ENCODE peak calls at places on chromosomes 5 and 9, in four cellular contexts. Q, S, U and W are unnamed samples.

GRCh38 chr5:154761062-154761740 is 6.0 kb downstream of the LARP1 start:
- ATAC-seq in Q (no peak), S (peak), U (peak), W (no peak)

GRCh38 chr9:129458155-129458661 is 162.7 kb downstream of the C9orf50 start:
- ATAC-seq in Q (peak), S (peak), U (peak), W (no peak)

GRCh38 chr5:68739752-68740151 is 354.1 kb upstream of the SLC30A5 start:
- ATAC-seq in Q (no peak), S (peak), U (no peak), W (no peak)

GRCh38 chr9:79632060-79632459 is 60.3 kb downstream of the TLE4 start:
- ATAC-seq in Q (no peak), S (no peak), U (no peak), W (no peak)

GRCh38 chr5:65066385-65066784 is 297.7 kb downstream of the CWC27 start:
- ATAC-seq in Q (no peak), S (peak), U (no peak), W (peak)

GRCh38 chr5:68652507-68652906 is 437.0 kb downstream of the PIK3R1 start:
- ATAC-seq in Q (no peak), S (no peak), U (no peak), W (no peak)

GRCh38 chr5:8829322-8830029 is 716.4 kb downstream of the SEMA5A start:
- ATAC-seq in Q (no peak), S (no peak), U (no peak), W (no peak)

GRCh38 chr5:82445729-82446349 is 167.7 kb upstream of the RPS23 start:
- ATAC-seq in Q (no peak), S (no peak), U (no peak), W (no peak)

GRCh38 chr9:97321251-97321650 is 13.8 kb downstream of the CCDC180 start:
- ATAC-seq in Q (no peak), S (no peak), U (no peak), W (no peak)

GRCh38 chr5:80703747-80704146 is 49.0 kb upstream of the DHFR start:
- ATAC-seq in Q (peak), S (no peak), U (no peak), W (no peak)

GRCh38 chr5:5309645-5310044 is 112.8 kb upstream of the ICE1 start:
- ATAC-seq in Q (no peak), S (no peak), U (no peak), W (no peak)

GRCh38 chr9:103245369-103245768 is 250.2 kb downstream of the CYLC2 start:
- ATAC-seq in Q (no peak), S (no peak), U (no peak), W (no peak)

GRCh38 chr5:142803428-142804111 is 33.4 kb downstream of the ARHGAP26 start:
- ATAC-seq in Q (no peak), S (no peak), U (no peak), W (no peak)

GRCh38 chr5:88661870-88662207 is 221.1 kb downstream of the MEF2C start:
- ATAC-seq in Q (no peak), S (no peak), U (no peak), W (no peak)

GRCh38 chr5:124480964-124481363 is 265.5 kb downstream of the ZNF608 start:
- ATAC-seq in Q (no peak), S (no peak), U (no peak), W (no peak)

GRCh38 chr9:101605547-101605946 is 10.8 kb upstream of the PPP3R2 start:
- ATAC-seq in Q (no peak), S (no peak), U (no peak), W (no peak)

GRCh38 chr9:124286292-124286931 is 28.7 kb downstream of the NEK6 start:
- ATAC-seq in Q (peak), S (peak), U (peak), W (peak)

GRCh38 chr5:78361226-78361993 is 993 bp downstream of the SCAMP1 start:
- ATAC-seq in Q (no peak), S (no peak), U (no peak), W (no peak)

GRCh38 chr9:127825319-127826051 is 22.8 kb downstream of the FPGS start:
- ATAC-seq in Q (no peak), S (no peak), U (no peak), W (no peak)

GRCh38 chr5:56840597-56840996 is 25.2 kb downstream of the MAP3K1 start:
- ATAC-seq in Q (no peak), S (no peak), U (no peak), W (no peak)

GRCh38 chr9:111915425-111915758 is 18.8 kb downstream of the UGCG start:
- ATAC-seq in Q (no peak), S (peak), U (no peak), W (peak)

GRCh38 chr5:97475847-97476246 is 292.8 kb upstream of the RIOK2 start:
- ATAC-seq in Q (no peak), S (no peak), U (no peak), W (no peak)

GRCh38 chr5:101364469-101364868 is 461.4 kb upstream of the ST8SIA4 start:
- ATAC-seq in Q (no peak), S (no peak), U (no peak), W (no peak)

GRCh38 chr9:137006116-137007003 is 10.0 kb upstream of the CLIC3 start:
- ATAC-seq in Q (peak), S (peak), U (no peak), W (no peak)

GRCh38 chr5:35938518-35939227 is at the start of gene CAPSL:
- ATAC-seq in Q (no peak), S (no peak), U (no peak), W (no peak)